ENCODE peak calls at places on chromosomes 16 and 17, in four cellular contexts. One of them, this sample, is unnamed.

GRCh38 chr16:47492428-47493357 is 31.6 kb downstream of the PHKB start:
- ATAC-seq in gastrocnemius medialis: peak; percentile 97
- ATAC-seq in body of pancreas: peak; percentile 53
- ATAC-seq in IMR-90: peak; percentile 88
- ATAC-seq in this sample: peak; percentile 100

GRCh38 chr16:53061256-53061655 is 6.5 kb downstream of the CHD9 start:
- ATAC-seq in gastrocnemius medialis: no peak
- ATAC-seq in body of pancreas: no peak
- ATAC-seq in IMR-90: no peak
- ATAC-seq in this sample: no peak

GRCh38 chr16:2308089-2308962 is 32.2 kb downstream of the ABCA3 start:
- ATAC-seq in gastrocnemius medialis: no peak
- ATAC-seq in body of pancreas: no peak
- ATAC-seq in IMR-90: no peak
- ATAC-seq in this sample: no peak

GRCh38 chr17:59427425-59427921 is 96.0 kb downstream of the YPEL2 start:
- ATAC-seq in gastrocnemius medialis: no peak
- ATAC-seq in body of pancreas: peak; percentile 12
- ATAC-seq in IMR-90: peak; percentile 64
- ATAC-seq in this sample: peak; percentile 35

GRCh38 chr16:48687421-48688038 is 77.5 kb upstream of the N4BP1 start:
- ATAC-seq in gastrocnemius medialis: peak; percentile 45
- ATAC-seq in body of pancreas: peak; percentile 68
- ATAC-seq in IMR-90: peak; percentile 100
- ATAC-seq in this sample: peak; percentile 60

GRCh38 chr16:70470927-70471341 is 16.5 kb downstream of the FCSK start:
- ATAC-seq in gastrocnemius medialis: no peak
- ATAC-seq in body of pancreas: no peak
- ATAC-seq in IMR-90: peak; percentile 62
- ATAC-seq in this sample: no peak

GRCh38 chr17:28085766-28086165 is 43.3 kb downstream of the NLK start:
- ATAC-seq in gastrocnemius medialis: no peak
- ATAC-seq in body of pancreas: no peak
- ATAC-seq in IMR-90: no peak
- ATAC-seq in this sample: no peak

GRCh38 chr17:71423871-71424546 is 696.8 kb upstream of the SOX9 start:
- ATAC-seq in gastrocnemius medialis: no peak
- ATAC-seq in body of pancreas: no peak
- ATAC-seq in IMR-90: no peak
- ATAC-seq in this sample: no peak

GRCh38 chr16:24041834-24042631 is 206.2 kb downstream of the PRKCB start:
- ATAC-seq in gastrocnemius medialis: no peak
- ATAC-seq in body of pancreas: no peak
- ATAC-seq in IMR-90: peak; percentile 83
- ATAC-seq in this sample: peak; percentile 25

GRCh38 chr17:61659437-61659836 is 68.4 kb upstream of the NACA2 start:
- ATAC-seq in gastrocnemius medialis: no peak
- ATAC-seq in body of pancreas: no peak
- ATAC-seq in IMR-90: no peak
- ATAC-seq in this sample: no peak

GRCh38 chr17:14211778-14212177 is 24.9 kb downstream of the CDRT15 start:
- ATAC-seq in gastrocnemius medialis: no peak
- ATAC-seq in body of pancreas: no peak
- ATAC-seq in IMR-90: no peak
- ATAC-seq in this sample: no peak

GRCh38 chr16:27383511-27384243 is 18.3 kb upstream of the IL21R start:
- ATAC-seq in gastrocnemius medialis: no peak
- ATAC-seq in body of pancreas: no peak
- ATAC-seq in IMR-90: no peak
- ATAC-seq in this sample: peak; percentile 66

GRCh38 chr16:79582789-79583188 is 17.7 kb downstream of the MAF start:
- ATAC-seq in gastrocnemius medialis: no peak
- ATAC-seq in body of pancreas: no peak
- ATAC-seq in IMR-90: no peak
- ATAC-seq in this sample: no peak

GRCh38 chr16:84832488-84833141 is 12.8 kb downstream of the CRISPLD2 start:
- ATAC-seq in gastrocnemius medialis: peak; percentile 85
- ATAC-seq in body of pancreas: peak; percentile 52
- ATAC-seq in IMR-90: peak; percentile 69
- ATAC-seq in this sample: peak; percentile 85

GRCh38 chr16:53482123-53482522 is 20.9 kb downstream of the AKTIP start:
- ATAC-seq in gastrocnemius medialis: no peak
- ATAC-seq in body of pancreas: no peak
- ATAC-seq in IMR-90: peak; percentile 42
- ATAC-seq in this sample: no peak

GRCh38 chr16:79839851-79840321 is 239.3 kb upstream of the MAF start:
- ATAC-seq in gastrocnemius medialis: no peak
- ATAC-seq in body of pancreas: no peak
- ATAC-seq in IMR-90: no peak
- ATAC-seq in this sample: no peak

GRCh38 chr16:81505011-81505660 is 60.5 kb downstream of the CMIP start:
- ATAC-seq in gastrocnemius medialis: no peak
- ATAC-seq in body of pancreas: no peak
- ATAC-seq in IMR-90: no peak
- ATAC-seq in this sample: peak; percentile 37

GRCh38 chr16:53781023-53781605 is 77.2 kb downstream of the FTO start:
- ATAC-seq in gastrocnemius medialis: no peak
- ATAC-seq in body of pancreas: peak; percentile 49
- ATAC-seq in IMR-90: peak; percentile 42
- ATAC-seq in this sample: no peak

GRCh38 chr17:27878776-27879562 is 14.2 kb downstream of the LYRM9 start:
- ATAC-seq in gastrocnemius medialis: no peak
- ATAC-seq in body of pancreas: no peak
- ATAC-seq in IMR-90: no peak
- ATAC-seq in this sample: no peak

GRCh38 chr17:9336817-9337216 is 238.8 kb downstream of the STX8 start:
- ATAC-seq in gastrocnemius medialis: no peak
- ATAC-seq in body of pancreas: no peak
- ATAC-seq in IMR-90: no peak
- ATAC-seq in this sample: no peak

GRCh38 chr17:73957564-73957963 is 245.9 kb upstream of the RPL38 start:
- ATAC-seq in gastrocnemius medialis: no peak
- ATAC-seq in body of pancreas: no peak
- ATAC-seq in IMR-90: no peak
- ATAC-seq in this sample: no peak

GRCh38 chr16:27324851-27325301 is 11.1 kb downstream of the IL4R start:
- ATAC-seq in gastrocnemius medialis: no peak
- ATAC-seq in body of pancreas: no peak
- ATAC-seq in IMR-90: no peak
- ATAC-seq in this sample: peak; percentile 26

GRCh38 chr17:28549274-28550132 is 2.9 kb downstream of the UNC119 start:
- ATAC-seq in gastrocnemius medialis: no peak
- ATAC-seq in body of pancreas: no peak
- ATAC-seq in IMR-90: no peak
- ATAC-seq in this sample: no peak

GRCh38 chr17:18000044-18000443 is 27.4 kb downstream of the DRC3 start:
- ATAC-seq in gastrocnemius medialis: no peak
- ATAC-seq in body of pancreas: no peak
- ATAC-seq in IMR-90: no peak
- ATAC-seq in this sample: no peak

GRCh38 chr17:80780381-80781187 is 211.1 kb upstream of the CHMP6 start:
- ATAC-seq in gastrocnemius medialis: no peak
- ATAC-seq in body of pancreas: peak; percentile 42
- ATAC-seq in IMR-90: peak; percentile 48
- ATAC-seq in this sample: peak; percentile 4

GRCh38 chr16:61946019-61946418 is 90.2 kb downstream of the CDH8 start:
- ATAC-seq in gastrocnemius medialis: no peak
- ATAC-seq in body of pancreas: no peak
- ATAC-seq in IMR-90: no peak
- ATAC-seq in this sample: no peak

GRCh38 chr16:54651851-54652770 is 278.6 kb upstream of the IRX5 start:
- ATAC-seq in gastrocnemius medialis: no peak
- ATAC-seq in body of pancreas: no peak
- ATAC-seq in IMR-90: no peak
- ATAC-seq in this sample: no peak

GRCh38 chr17:49730787-49731441 is 23.1 kb upstream of the SLC35B1 start:
- ATAC-seq in gastrocnemius medialis: no peak
- ATAC-seq in body of pancreas: no peak
- ATAC-seq in IMR-90: no peak
- ATAC-seq in this sample: no peak

GRCh38 chr17:60661489-60661888 is 16.2 kb upstream of the BCAS3 start:
- ATAC-seq in gastrocnemius medialis: no peak
- ATAC-seq in body of pancreas: no peak
- ATAC-seq in IMR-90: no peak
- ATAC-seq in this sample: no peak

GRCh38 chr16:84214451-84215066 is 23.6 kb downstream of the ADAD2 start:
- ATAC-seq in gastrocnemius medialis: peak; percentile 95
- ATAC-seq in body of pancreas: no peak
- ATAC-seq in IMR-90: no peak
- ATAC-seq in this sample: no peak

GRCh38 chr16:81284995-81285600 is 29.7 kb upstream of the GAN start:
- ATAC-seq in gastrocnemius medialis: no peak
- ATAC-seq in body of pancreas: no peak
- ATAC-seq in IMR-90: no peak
- ATAC-seq in this sample: no peak

GRCh38 chr16:70573451-70574121 is 50.0 kb downstream of the SF3B3 start:
- ATAC-seq in gastrocnemius medialis: peak; percentile 83
- ATAC-seq in body of pancreas: peak; percentile 34
- ATAC-seq in IMR-90: peak; percentile 73
- ATAC-seq in this sample: peak; percentile 82

GRCh38 chr16:31488630-31489564 is 6.0 kb downstream of the SLC5A2 start:
- ATAC-seq in gastrocnemius medialis: no peak
- ATAC-seq in body of pancreas: no peak
- ATAC-seq in IMR-90: peak; percentile 9
- ATAC-seq in this sample: no peak

GRCh38 chr16:77962689-77963088 is 59.7 kb upstream of the CLEC3A start:
- ATAC-seq in gastrocnemius medialis: no peak
- ATAC-seq in body of pancreas: no peak
- ATAC-seq in IMR-90: no peak
- ATAC-seq in this sample: no peak

GRCh38 chr17:69357701-69358100 is 30.8 kb upstream of the ABCA5 start:
- ATAC-seq in gastrocnemius medialis: peak; percentile 100
- ATAC-seq in body of pancreas: no peak
- ATAC-seq in IMR-90: no peak
- ATAC-seq in this sample: no peak

GRCh38 chr16:78142784-78143183 is 43.3 kb downstream of the WWOX start:
- ATAC-seq in gastrocnemius medialis: no peak
- ATAC-seq in body of pancreas: no peak
- ATAC-seq in IMR-90: no peak
- ATAC-seq in this sample: no peak

GRCh38 chr17:27396045-27396444 is 60.2 kb upstream of the KSR1 start:
- ATAC-seq in gastrocnemius medialis: no peak
- ATAC-seq in body of pancreas: no peak
- ATAC-seq in IMR-90: no peak
- ATAC-seq in this sample: no peak

GRCh38 chr17:80272366-80272765 is 11.7 kb downstream of the RNF213 start:
- ATAC-seq in gastrocnemius medialis: no peak
- ATAC-seq in body of pancreas: no peak
- ATAC-seq in IMR-90: no peak
- ATAC-seq in this sample: no peak

GRCh38 chr17:30332057-30332542 is 1.8 kb downstream of the TMIGD1 start:
- ATAC-seq in gastrocnemius medialis: no peak
- ATAC-seq in body of pancreas: no peak
- ATAC-seq in IMR-90: peak; percentile 85
- ATAC-seq in this sample: no peak
- TF ChIP-seq POLR2A in gastrocnemius medialis: no peak
- TF ChIP-seq POLR2A in body of pancreas: no peak
- TF ChIP-seq POLR2A in IMR-90: no peak
- TF ChIP-seq POLR2A in this sample: no peak

GRCh38 chr17:44002141-44002848 is 2.1 kb upstream of the NAGS start:
- ATAC-seq in gastrocnemius medialis: no peak
- ATAC-seq in body of pancreas: no peak
- ATAC-seq in IMR-90: no peak
- ATAC-seq in this sample: no peak
- TF ChIP-seq POLR2A in gastrocnemius medialis: no peak
- TF ChIP-seq POLR2A in body of pancreas: no peak
- TF ChIP-seq POLR2A in IMR-90: no peak
- TF ChIP-seq POLR2A in this sample: no peak

DNA sequence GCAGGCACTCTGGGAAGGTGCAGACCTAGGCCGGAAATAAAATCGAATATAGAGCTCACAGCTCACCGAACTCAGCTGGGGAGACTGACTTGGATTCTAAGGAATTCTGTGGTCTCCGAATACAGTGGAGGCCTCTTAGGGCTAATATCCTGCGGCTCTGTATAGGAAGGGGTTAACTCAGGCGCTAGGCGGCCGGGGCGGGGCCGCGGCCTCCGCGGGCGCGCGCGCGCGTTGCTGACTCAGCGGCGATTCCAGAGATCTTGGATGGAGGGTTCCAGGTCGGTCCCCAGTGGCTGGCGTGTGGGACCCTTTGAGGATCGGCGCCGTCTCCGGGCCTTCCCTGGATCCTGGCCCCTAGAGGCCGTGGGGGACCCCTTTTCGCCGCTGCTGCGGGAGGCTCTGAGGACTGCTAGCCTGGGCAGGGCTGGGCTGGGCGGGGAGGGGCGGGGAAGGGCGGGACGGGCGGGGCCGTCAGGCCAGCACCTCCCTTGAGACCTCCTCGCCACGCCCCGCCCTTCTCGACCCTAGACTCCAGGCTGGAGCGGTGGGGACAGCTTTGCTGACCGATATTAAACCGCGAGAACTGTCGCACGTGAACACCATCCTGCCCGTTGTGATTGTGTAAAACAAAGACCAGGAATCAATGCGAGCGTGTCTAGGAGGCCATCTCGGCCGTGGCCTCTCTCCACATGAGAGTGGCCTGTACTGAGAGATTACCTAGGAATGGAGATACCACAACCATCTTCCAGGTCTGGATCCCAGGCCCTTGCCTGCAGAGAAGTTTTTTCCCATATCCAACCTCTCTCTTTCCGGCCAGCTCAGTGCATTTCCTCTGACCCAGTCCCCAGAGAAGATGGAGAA is 1.4 kb upstream of the PLEKHH3 start:
- ATAC-seq in gastrocnemius medialis: peak; percentile 51
- ATAC-seq in body of pancreas: peak; percentile 49
- ATAC-seq in IMR-90: peak; percentile 39
- ATAC-seq in this sample: peak; percentile 41
- TF ChIP-seq POLR2A in gastrocnemius medialis: peak; percentile 56
- TF ChIP-seq POLR2A in body of pancreas: peak; percentile 62
- TF ChIP-seq POLR2A in IMR-90: peak; percentile 30
- TF ChIP-seq POLR2A in this sample: no peak

DNA sequence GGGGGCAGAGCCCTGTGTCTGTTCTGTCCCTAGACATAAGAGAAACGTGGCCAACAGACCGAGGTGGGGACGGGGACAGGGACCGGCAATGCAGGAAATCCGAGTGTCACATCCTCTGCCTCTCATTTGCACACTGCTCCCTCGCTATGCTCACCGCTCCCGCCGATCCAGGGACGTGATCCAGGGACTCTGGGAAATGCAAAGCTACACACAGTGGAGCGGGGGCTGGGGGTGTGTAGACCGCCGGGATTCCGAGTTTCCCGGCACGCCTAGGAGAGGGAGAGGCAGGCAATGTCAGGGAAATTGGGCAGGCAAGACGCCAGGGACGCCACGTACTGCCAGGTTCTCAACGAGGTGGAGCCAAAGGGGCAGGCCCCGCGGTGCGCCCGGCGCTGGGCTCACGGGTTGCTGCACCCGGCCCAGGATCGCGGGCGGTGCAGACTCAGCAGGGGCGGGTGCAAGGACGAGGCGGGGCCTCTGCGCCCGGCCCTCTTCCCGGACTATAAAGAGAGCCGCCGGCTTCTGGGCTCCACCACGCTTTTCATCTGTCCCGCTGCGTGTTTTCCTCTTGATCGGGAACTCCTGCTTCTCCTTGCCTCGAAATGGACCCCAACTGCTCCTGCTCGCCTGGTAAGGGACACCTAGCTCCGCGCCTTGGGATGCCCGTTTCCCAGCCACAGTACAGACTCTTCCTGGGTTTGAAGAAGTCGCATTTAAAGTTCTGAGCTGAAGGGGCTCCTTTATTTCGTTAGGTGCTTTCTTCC is at the start of gene MT1X:
- ATAC-seq in gastrocnemius medialis: peak; percentile 28
- ATAC-seq in body of pancreas: peak; percentile 93
- ATAC-seq in IMR-90: peak; percentile 99
- ATAC-seq in this sample: peak; percentile 98
- TF ChIP-seq POLR2A in gastrocnemius medialis: peak; percentile 99
- TF ChIP-seq POLR2A in body of pancreas: peak; percentile 100
- TF ChIP-seq POLR2A in IMR-90: peak; percentile 91
- TF ChIP-seq POLR2A in this sample: peak; percentile 97

This sample was measured in gastroesophageal sphincter.